ENCODE peak calls at places on chromosomes 3 and 15, in six cellular contexts. One of them, this sample, is unnamed.

GRCh38 chr15:66039117-66039860 is 170.0 kb downstream of the RAB11A start:
- DNase-seq in RPMI7951: no peak
- DNase-seq in activated naive CD4-positive, alpha-beta T cell treated with Interleukin-2 at 50 U/mL for 16 hours: no peak
- DNase-seq in stimulated activated effector memory CD8-positive, alpha-beta T cell treated with anti-CD3 and anti-CD28 coated beads, Interleukin-12 subunit alpha, Interleukin-12 subunit beta, amount 100 ng/mL, for 72 hours: no peak
- DNase-seq in pancreas: no peak
- DNase-seq in MCF 10A: no peak
- DNase-seq in this sample: no peak

GRCh38 chr3:52367891-52368880 is 52.1 kb downstream of the DNAH1 start:
- DNase-seq in RPMI7951: no peak
- DNase-seq in pancreas: no peak
- DNase-seq in MCF 10A: no peak
- DNase-seq in stimulated activated effector memory CD8-positive, alpha-beta T cell treated with anti-CD3 and anti-CD28 coated beads, Interleukin-12 subunit alpha, Interleukin-12 subunit beta, amount 100 ng/mL, for 72 hours: no peak
- DNase-seq in activated naive CD4-positive, alpha-beta T cell treated with Interleukin-2 at 50 U/mL for 16 hours: no peak
- DNase-seq in this sample: no peak

GRCh38 chr3:127889461-127889863 is 25.6 kb upstream of the KBTBD12 start:
- DNase-seq in activated naive CD4-positive, alpha-beta T cell treated with Interleukin-2 at 50 U/mL for 16 hours: no peak
- DNase-seq in pancreas: no peak
- DNase-seq in RPMI7951: peak
- DNase-seq in stimulated activated effector memory CD8-positive, alpha-beta T cell treated with anti-CD3 and anti-CD28 coated beads, Interleukin-12 subunit alpha, Interleukin-12 subunit beta, amount 100 ng/mL, for 72 hours: no peak
- DNase-seq in MCF 10A: peak
- DNase-seq in this sample: no peak

GRCh38 chr15:58352026-58352929 is 79.5 kb upstream of the LIPC start:
- DNase-seq in stimulated activated effector memory CD8-positive, alpha-beta T cell treated with anti-CD3 and anti-CD28 coated beads, Interleukin-12 subunit alpha, Interleukin-12 subunit beta, amount 100 ng/mL, for 72 hours: no peak
- DNase-seq in RPMI7951: no peak
- DNase-seq in pancreas: no peak
- DNase-seq in MCF 10A: no peak
- DNase-seq in activated naive CD4-positive, alpha-beta T cell treated with Interleukin-2 at 50 U/mL for 16 hours: no peak
- DNase-seq in this sample: no peak

GRCh38 chr3:71035314-71035713 is 548.2 kb downstream of the FOXP1 start:
- DNase-seq in stimulated activated effector memory CD8-positive, alpha-beta T cell treated with anti-CD3 and anti-CD28 coated beads, Interleukin-12 subunit alpha, Interleukin-12 subunit beta, amount 100 ng/mL, for 72 hours: no peak
- DNase-seq in RPMI7951: peak
- DNase-seq in activated naive CD4-positive, alpha-beta T cell treated with Interleukin-2 at 50 U/mL for 16 hours: no peak
- DNase-seq in MCF 10A: peak
- DNase-seq in pancreas: no peak
- DNase-seq in this sample: no peak

GRCh38 chr3:100600181-100601042 is 9.0 kb upstream of the ADGRG7 start:
- DNase-seq in RPMI7951: peak
- DNase-seq in activated naive CD4-positive, alpha-beta T cell treated with Interleukin-2 at 50 U/mL for 16 hours: no peak
- DNase-seq in pancreas: no peak
- DNase-seq in stimulated activated effector memory CD8-positive, alpha-beta T cell treated with anti-CD3 and anti-CD28 coated beads, Interleukin-12 subunit alpha, Interleukin-12 subunit beta, amount 100 ng/mL, for 72 hours: no peak
- DNase-seq in MCF 10A: peak
- DNase-seq in this sample: no peak

GRCh38 chr3:116077059-116077458 is 368.2 kb downstream of the LSAMP start:
- DNase-seq in MCF 10A: no peak
- DNase-seq in pancreas: no peak
- DNase-seq in stimulated activated effector memory CD8-positive, alpha-beta T cell treated with anti-CD3 and anti-CD28 coated beads, Interleukin-12 subunit alpha, Interleukin-12 subunit beta, amount 100 ng/mL, for 72 hours: no peak
- DNase-seq in activated naive CD4-positive, alpha-beta T cell treated with Interleukin-2 at 50 U/mL for 16 hours: no peak
- DNase-seq in RPMI7951: no peak
- DNase-seq in this sample: no peak

GRCh38 chr3:87268646-87269211 is 7.7 kb downstream of the POU1F1 start:
- DNase-seq in stimulated activated effector memory CD8-positive, alpha-beta T cell treated with anti-CD3 and anti-CD28 coated beads, Interleukin-12 subunit alpha, Interleukin-12 subunit beta, amount 100 ng/mL, for 72 hours: no peak
- DNase-seq in RPMI7951: no peak
- DNase-seq in MCF 10A: peak
- DNase-seq in activated naive CD4-positive, alpha-beta T cell treated with Interleukin-2 at 50 U/mL for 16 hours: no peak
- DNase-seq in pancreas: no peak
- DNase-seq in this sample: no peak

GRCh38 chr3:186849392-186849975 is 7.0 kb downstream of the ADIPOQ start:
- DNase-seq in activated naive CD4-positive, alpha-beta T cell treated with Interleukin-2 at 50 U/mL for 16 hours: no peak
- DNase-seq in MCF 10A: peak
- DNase-seq in RPMI7951: peak
- DNase-seq in pancreas: no peak
- DNase-seq in stimulated activated effector memory CD8-positive, alpha-beta T cell treated with anti-CD3 and anti-CD28 coated beads, Interleukin-12 subunit alpha, Interleukin-12 subunit beta, amount 100 ng/mL, for 72 hours: no peak
- DNase-seq in this sample: peak

This sample was measured in GM18507.